ENCODE peak calls at places on chromosome 12, in eight cellular contexts. One of them, this sample, is unnamed.

GRCh38 chr12:505221-505620 is 45.5 kb downstream of the B4GALNT3 start:
- DNase-seq in germinal center: no peak
- DNase-seq in T1000: no peak
- DNase-seq in skeletal muscle cell: no peak
- DNase-seq in PC-3: no peak
- DNase-seq in mesendoderm: no peak
- DNase-seq in progenitor cell of endocrine pancreas: no peak
- DNase-seq in colonic mucosa: no peak
- DNase-seq in this sample: no peak

GRCh38 chr12:46384451-46385301 is 12.1 kb upstream of the SLC38A2 start:
- DNase-seq in colonic mucosa: no peak
- DNase-seq in mesendoderm: no peak
- DNase-seq in skeletal muscle cell: no peak
- DNase-seq in T1000: no peak
- DNase-seq in germinal center: no peak
- DNase-seq in progenitor cell of endocrine pancreas: no peak
- DNase-seq in PC-3: peak
- DNase-seq in this sample: no peak

GRCh38 chr12:121535150-121536057 is 45.4 kb downstream of the KDM2B start:
- DNase-seq in T1000: no peak
- DNase-seq in mesendoderm: no peak
- DNase-seq in colonic mucosa: peak
- DNase-seq in skeletal muscle cell: no peak
- DNase-seq in PC-3: no peak
- DNase-seq in progenitor cell of endocrine pancreas: no peak
- DNase-seq in germinal center: no peak
- DNase-seq in this sample: peak

GRCh38 chr12:120825337-120825736 is 78.8 kb downstream of the SPPL3 start:
- DNase-seq in skeletal muscle cell: no peak
- DNase-seq in T1000: no peak
- DNase-seq in mesendoderm: no peak
- DNase-seq in germinal center: no peak
- DNase-seq in progenitor cell of endocrine pancreas: no peak
- DNase-seq in colonic mucosa: no peak
- DNase-seq in PC-3: no peak
- DNase-seq in this sample: no peak

GRCh38 chr12:103542078-103542477 is 45.0 kb upstream of the STAB2 start:
- DNase-seq in mesendoderm: no peak
- DNase-seq in colonic mucosa: no peak
- DNase-seq in progenitor cell of endocrine pancreas: no peak
- DNase-seq in germinal center: no peak
- DNase-seq in T1000: no peak
- DNase-seq in PC-3: no peak
- DNase-seq in skeletal muscle cell: no peak
- DNase-seq in this sample: no peak

GRCh38 chr12:124422142-124422569 is 127.3 kb downstream of the RFLNA start:
- DNase-seq in PC-3: peak
- DNase-seq in colonic mucosa: peak
- DNase-seq in mesendoderm: no peak
- DNase-seq in skeletal muscle cell: no peak
- DNase-seq in germinal center: no peak
- DNase-seq in T1000: peak
- DNase-seq in progenitor cell of endocrine pancreas: no peak
- DNase-seq in this sample: peak

GRCh38 chr12:68750506-68750905 is 4.5 kb downstream of the SLC35E3 start:
- DNase-seq in PC-3: no peak
- DNase-seq in skeletal muscle cell: no peak
- DNase-seq in T1000: no peak
- DNase-seq in colonic mucosa: no peak
- DNase-seq in mesendoderm: no peak
- DNase-seq in progenitor cell of endocrine pancreas: no peak
- DNase-seq in germinal center: no peak
- DNase-seq in this sample: no peak

GRCh38 chr12:93043192-93043876 is 114.2 kb upstream of the EEA1 start:
- DNase-seq in colonic mucosa: no peak
- DNase-seq in mesendoderm: no peak
- DNase-seq in T1000: no peak
- DNase-seq in PC-3: no peak
- DNase-seq in progenitor cell of endocrine pancreas: no peak
- DNase-seq in germinal center: no peak
- DNase-seq in skeletal muscle cell: no peak
- DNase-seq in this sample: no peak

GRCh38 chr12:6866920-6867406 is 368 bp upstream of the TPI1 start:
- DNase-seq in germinal center: no peak
- DNase-seq in colonic mucosa: no peak
- DNase-seq in skeletal muscle cell: no peak
- DNase-seq in mesendoderm: no peak
- DNase-seq in progenitor cell of endocrine pancreas: no peak
- DNase-seq in T1000: no peak
- DNase-seq in PC-3: peak
- DNase-seq in this sample: no peak

GRCh38 chr12:57522887-57523705 is 472 bp downstream of the MBD6 start:
- DNase-seq in progenitor cell of endocrine pancreas: peak
- DNase-seq in mesendoderm: peak
- DNase-seq in T1000: no peak
- DNase-seq in PC-3: peak
- DNase-seq in germinal center: no peak
- DNase-seq in colonic mucosa: peak
- DNase-seq in skeletal muscle cell: no peak
- DNase-seq in this sample: peak

GRCh38 chr12:337039-337438 is 52.1 kb downstream of the KDM5A start:
- DNase-seq in colonic mucosa: no peak
- DNase-seq in PC-3: no peak
- DNase-seq in germinal center: no peak
- DNase-seq in skeletal muscle cell: no peak
- DNase-seq in progenitor cell of endocrine pancreas: no peak
- DNase-seq in mesendoderm: no peak
- DNase-seq in T1000: no peak
- DNase-seq in this sample: no peak

GRCh38 chr12:131090254-131091210 is 136.8 kb downstream of the ADGRD1 start:
- DNase-seq in T1000: no peak
- DNase-seq in PC-3: peak
- DNase-seq in skeletal muscle cell: no peak
- DNase-seq in colonic mucosa: no peak
- DNase-seq in germinal center: no peak
- DNase-seq in progenitor cell of endocrine pancreas: no peak
- DNase-seq in mesendoderm: no peak
- DNase-seq in this sample: no peak

GRCh38 chr12:3293446-3294161 is 197.4 kb upstream of the PRMT8 start:
- DNase-seq in mesendoderm: peak
- DNase-seq in progenitor cell of endocrine pancreas: no peak
- DNase-seq in germinal center: no peak
- DNase-seq in T1000: peak
- DNase-seq in PC-3: peak
- DNase-seq in skeletal muscle cell: no peak
- DNase-seq in colonic mucosa: no peak
- DNase-seq in this sample: no peak

GRCh38 chr12:44696542-44696941 is 179.6 kb downstream of the NELL2 start:
- DNase-seq in mesendoderm: peak
- DNase-seq in colonic mucosa: no peak
- DNase-seq in PC-3: peak
- DNase-seq in T1000: no peak
- DNase-seq in progenitor cell of endocrine pancreas: no peak
- DNase-seq in germinal center: no peak
- DNase-seq in skeletal muscle cell: no peak
- DNase-seq in this sample: no peak

GRCh38 chr12:76310110-76310509 is 38.1 kb downstream of the BBS10 start:
- DNase-seq in progenitor cell of endocrine pancreas: no peak
- DNase-seq in T1000: no peak
- DNase-seq in germinal center: no peak
- DNase-seq in skeletal muscle cell: no peak
- DNase-seq in PC-3: peak
- DNase-seq in colonic mucosa: no peak
- DNase-seq in mesendoderm: no peak
- DNase-seq in this sample: no peak

GRCh38 chr12:78674311-78675085 is 190.1 kb upstream of the SYT1 start:
- DNase-seq in skeletal muscle cell: peak
- DNase-seq in PC-3: no peak
- DNase-seq in mesendoderm: no peak
- DNase-seq in T1000: no peak
- DNase-seq in colonic mucosa: no peak
- DNase-seq in germinal center: no peak
- DNase-seq in progenitor cell of endocrine pancreas: no peak
- DNase-seq in this sample: no peak

GRCh38 chr12:119179335-119180021 is 747 bp downstream of the HSPB8 start:
- DNase-seq in germinal center: no peak
- DNase-seq in progenitor cell of endocrine pancreas: peak
- DNase-seq in T1000: peak
- DNase-seq in skeletal muscle cell: no peak
- DNase-seq in PC-3: peak
- DNase-seq in mesendoderm: peak
- DNase-seq in colonic mucosa: no peak
- DNase-seq in this sample: peak

GRCh38 chr12:73699318-73699717 is 838.3 kb upstream of the ATXN7L3B start:
- DNase-seq in germinal center: no peak
- DNase-seq in mesendoderm: no peak
- DNase-seq in PC-3: no peak
- DNase-seq in colonic mucosa: no peak
- DNase-seq in T1000: no peak
- DNase-seq in skeletal muscle cell: no peak
- DNase-seq in progenitor cell of endocrine pancreas: no peak
- DNase-seq in this sample: no peak

GRCh38 chr12:28883406-28883997 is 265.6 kb upstream of the FAR2 start:
- DNase-seq in colonic mucosa: no peak
- DNase-seq in T1000: no peak
- DNase-seq in germinal center: no peak
- DNase-seq in skeletal muscle cell: no peak
- DNase-seq in PC-3: no peak
- DNase-seq in mesendoderm: peak
- DNase-seq in progenitor cell of endocrine pancreas: no peak
- DNase-seq in this sample: no peak

GRCh38 chr12:54306925-54307731 is 6.3 kb upstream of the NFE2 start:
- DNase-seq in mesendoderm: no peak
- DNase-seq in PC-3: peak
- DNase-seq in germinal center: no peak
- DNase-seq in colonic mucosa: peak
- DNase-seq in progenitor cell of endocrine pancreas: no peak
- DNase-seq in skeletal muscle cell: peak
- DNase-seq in T1000: no peak
- DNase-seq in this sample: peak

GRCh38 chr12:65568517-65568916 is 255.8 kb upstream of the HMGA2 start:
- DNase-seq in skeletal muscle cell: peak
- DNase-seq in colonic mucosa: no peak
- DNase-seq in mesendoderm: no peak
- DNase-seq in progenitor cell of endocrine pancreas: no peak
- DNase-seq in PC-3: peak
- DNase-seq in germinal center: no peak
- DNase-seq in T1000: no peak
- DNase-seq in this sample: peak

GRCh38 chr12:96155781-96156180 is 38.4 kb upstream of the ELK3 start:
- DNase-seq in T1000: no peak
- DNase-seq in colonic mucosa: no peak
- DNase-seq in mesendoderm: no peak
- DNase-seq in germinal center: no peak
- DNase-seq in skeletal muscle cell: no peak
- DNase-seq in PC-3: no peak
- DNase-seq in progenitor cell of endocrine pancreas: no peak
- DNase-seq in this sample: no peak

GRCh38 chr12:47413806-47414205 is 292.0 kb downstream of the RPAP3 start:
- DNase-seq in germinal center: no peak
- DNase-seq in progenitor cell of endocrine pancreas: no peak
- DNase-seq in colonic mucosa: no peak
- DNase-seq in mesendoderm: no peak
- DNase-seq in T1000: no peak
- DNase-seq in PC-3: no peak
- DNase-seq in skeletal muscle cell: no peak
- DNase-seq in this sample: no peak

GRCh38 chr12:129186952-129187351 is 333.7 kb downstream of the GLT1D1 start:
- DNase-seq in progenitor cell of endocrine pancreas: no peak
- DNase-seq in germinal center: no peak
- DNase-seq in mesendoderm: peak
- DNase-seq in skeletal muscle cell: no peak
- DNase-seq in colonic mucosa: no peak
- DNase-seq in PC-3: peak
- DNase-seq in T1000: no peak
- DNase-seq in this sample: peak

GRCh38 chr12:24719293-24719721 is 229.6 kb downstream of the BCAT1 start:
- DNase-seq in colonic mucosa: no peak
- DNase-seq in progenitor cell of endocrine pancreas: no peak
- DNase-seq in skeletal muscle cell: peak
- DNase-seq in germinal center: no peak
- DNase-seq in PC-3: no peak
- DNase-seq in T1000: peak
- DNase-seq in mesendoderm: no peak
- DNase-seq in this sample: no peak

GRCh38 chr12:132483612-132484011 is 6.3 kb upstream of the FBRSL1 start:
- DNase-seq in germinal center: no peak
- DNase-seq in PC-3: no peak
- DNase-seq in colonic mucosa: no peak
- DNase-seq in mesendoderm: no peak
- DNase-seq in skeletal muscle cell: no peak
- DNase-seq in T1000: no peak
- DNase-seq in progenitor cell of endocrine pancreas: no peak
- DNase-seq in this sample: no peak

GRCh38 chr12:88816201-88816600 is 235.9 kb upstream of the KITLG start:
- DNase-seq in skeletal muscle cell: no peak
- DNase-seq in PC-3: peak
- DNase-seq in T1000: no peak
- DNase-seq in colonic mucosa: no peak
- DNase-seq in progenitor cell of endocrine pancreas: no peak
- DNase-seq in germinal center: no peak
- DNase-seq in mesendoderm: no peak
- DNase-seq in this sample: no peak

GRCh38 chr12:52837781-52838736 is 3.9 kb upstream of the KRT79 start:
- DNase-seq in mesendoderm: no peak
- DNase-seq in colonic mucosa: no peak
- DNase-seq in skeletal muscle cell: no peak
- DNase-seq in T1000: no peak
- DNase-seq in germinal center: no peak
- DNase-seq in progenitor cell of endocrine pancreas: no peak
- DNase-seq in PC-3: no peak
- DNase-seq in this sample: no peak

GRCh38 chr12:113066806-113067400 is 10.4 kb downstream of the DTX1 start:
- DNase-seq in skeletal muscle cell: no peak
- DNase-seq in germinal center: no peak
- DNase-seq in colonic mucosa: no peak
- DNase-seq in PC-3: no peak
- DNase-seq in T1000: no peak
- DNase-seq in progenitor cell of endocrine pancreas: no peak
- DNase-seq in mesendoderm: no peak
- DNase-seq in this sample: no peak

GRCh38 chr12:128823216-128823915 is 392 bp downstream of the SLC15A4 start:
- DNase-seq in T1000: no peak
- DNase-seq in progenitor cell of endocrine pancreas: peak
- DNase-seq in mesendoderm: peak
- DNase-seq in germinal center: peak
- DNase-seq in PC-3: peak
- DNase-seq in skeletal muscle cell: no peak
- DNase-seq in colonic mucosa: peak
- DNase-seq in this sample: peak

GRCh38 chr12:7345232-7345631 is 41.4 kb downstream of the ACSM4 start:
- DNase-seq in colonic mucosa: no peak
- DNase-seq in progenitor cell of endocrine pancreas: no peak
- DNase-seq in skeletal muscle cell: no peak
- DNase-seq in mesendoderm: peak
- DNase-seq in germinal center: no peak
- DNase-seq in T1000: no peak
- DNase-seq in PC-3: no peak
- DNase-seq in this sample: no peak

GRCh38 chr12:30796508-30796780 is 41.7 kb upstream of the CAPRIN2 start:
- DNase-seq in mesendoderm: no peak
- DNase-seq in skeletal muscle cell: peak
- DNase-seq in progenitor cell of endocrine pancreas: no peak
- DNase-seq in PC-3: peak
- DNase-seq in T1000: peak
- DNase-seq in colonic mucosa: no peak
- DNase-seq in germinal center: peak
- DNase-seq in this sample: peak

GRCh38 chr12:56529656-56530055 is 8.0 kb downstream of the RBMS2 start:
- DNase-seq in PC-3: no peak
- DNase-seq in colonic mucosa: no peak
- DNase-seq in germinal center: no peak
- DNase-seq in skeletal muscle cell: no peak
- DNase-seq in T1000: no peak
- DNase-seq in mesendoderm: no peak
- DNase-seq in progenitor cell of endocrine pancreas: no peak
- DNase-seq in this sample: no peak